ENCODE peak calls at places on chromosomes 16 and 17, in seven cellular contexts. One of them, this sample, is unnamed.

GRCh38 chr17:49967621-49968379 is 1.2 kb upstream of the DLX4 start:
- DNase-seq in GM23248: no peak
- DNase-seq in H9: no peak
- DNase-seq in activated effector memory CD4-positive, alpha-beta T cell treated with Interleukin-2 at 50 U/mL for 16 hours: no peak
- DNase-seq in neural crest cell: no peak
- DNase-seq in RWPE2: no peak
- DNase-seq in GM04503: no peak
- DNase-seq in this sample: no peak

GRCh38 chr17:56475121-56475520 is 118.4 kb upstream of the NOG start:
- DNase-seq in H9: no peak
- DNase-seq in GM04503: no peak
- DNase-seq in neural crest cell: no peak
- DNase-seq in GM23248: no peak
- DNase-seq in activated effector memory CD4-positive, alpha-beta T cell treated with Interleukin-2 at 50 U/mL for 16 hours: no peak
- DNase-seq in RWPE2: no peak
- DNase-seq in this sample: no peak

GRCh38 chr17:50439008-50439407 is 13.0 kb downstream of the ACSF2 start:
- DNase-seq in neural crest cell: no peak
- DNase-seq in H9: no peak
- DNase-seq in GM04503: no peak
- DNase-seq in RWPE2: no peak
- DNase-seq in GM23248: no peak
- DNase-seq in activated effector memory CD4-positive, alpha-beta T cell treated with Interleukin-2 at 50 U/mL for 16 hours: no peak
- DNase-seq in this sample: no peak

GRCh38 chr17:17445296-17445924 is 31.4 kb upstream of the MED9 start:
- DNase-seq in H9: no peak
- DNase-seq in RWPE2: no peak
- DNase-seq in activated effector memory CD4-positive, alpha-beta T cell treated with Interleukin-2 at 50 U/mL for 16 hours: no peak
- DNase-seq in GM04503: no peak
- DNase-seq in GM23248: no peak
- DNase-seq in neural crest cell: no peak
- DNase-seq in this sample: no peak

GRCh38 chr16:82031116-82032084 is 3.7 kb upstream of the HSD17B2 start:
- DNase-seq in GM23248: peak
- DNase-seq in neural crest cell: no peak
- DNase-seq in RWPE2: no peak
- DNase-seq in H9: no peak
- DNase-seq in activated effector memory CD4-positive, alpha-beta T cell treated with Interleukin-2 at 50 U/mL for 16 hours: no peak
- DNase-seq in GM04503: no peak
- DNase-seq in this sample: no peak

GRCh38 chr17:82170412-82170961 is 42.2 kb downstream of the CCDC57 start:
- DNase-seq in GM23248: no peak
- DNase-seq in activated effector memory CD4-positive, alpha-beta T cell treated with Interleukin-2 at 50 U/mL for 16 hours: no peak
- DNase-seq in RWPE2: no peak
- DNase-seq in neural crest cell: no peak
- DNase-seq in H9: no peak
- DNase-seq in GM04503: no peak
- DNase-seq in this sample: no peak

GRCh38 chr16:25707982-25708583 is 16.3 kb downstream of the HS3ST4 start:
- DNase-seq in RWPE2: no peak
- DNase-seq in neural crest cell: no peak
- DNase-seq in GM04503: no peak
- DNase-seq in activated effector memory CD4-positive, alpha-beta T cell treated with Interleukin-2 at 50 U/mL for 16 hours: no peak
- DNase-seq in H9: peak
- DNase-seq in GM23248: peak
- DNase-seq in this sample: no peak

GRCh38 chr17:35046740-35047283 is 16.7 kb downstream of the RFFL start:
- DNase-seq in GM04503: peak
- DNase-seq in RWPE2: no peak
- DNase-seq in neural crest cell: no peak
- DNase-seq in GM23248: peak
- DNase-seq in activated effector memory CD4-positive, alpha-beta T cell treated with Interleukin-2 at 50 U/mL for 16 hours: peak
- DNase-seq in H9: no peak
- DNase-seq in this sample: no peak

GRCh38 chr17:75178453-75178852 is 4.3 kb downstream of the SUMO2 start:
- DNase-seq in neural crest cell: no peak
- DNase-seq in H9: no peak
- DNase-seq in GM23248: no peak
- DNase-seq in activated effector memory CD4-positive, alpha-beta T cell treated with Interleukin-2 at 50 U/mL for 16 hours: no peak
- DNase-seq in RWPE2: no peak
- DNase-seq in GM04503: no peak
- DNase-seq in this sample: peak

GRCh38 chr17:48996696-48997102 is 486 bp upstream of the IGF2BP1 start:
- DNase-seq in GM23248: no peak
- DNase-seq in GM04503: no peak
- DNase-seq in H9: no peak
- DNase-seq in neural crest cell: peak
- DNase-seq in activated effector memory CD4-positive, alpha-beta T cell treated with Interleukin-2 at 50 U/mL for 16 hours: no peak
- DNase-seq in RWPE2: no peak
- DNase-seq in this sample: no peak

GRCh38 chr16:57810197-57811024 is 8.1 kb upstream of the KIFC3 start:
- DNase-seq in GM04503: peak
- DNase-seq in neural crest cell: no peak
- DNase-seq in H9: peak
- DNase-seq in activated effector memory CD4-positive, alpha-beta T cell treated with Interleukin-2 at 50 U/mL for 16 hours: peak
- DNase-seq in GM23248: peak
- DNase-seq in RWPE2: peak
- DNase-seq in this sample: no peak

GRCh38 chr16:27319257-27319965 is 5.6 kb downstream of the IL4R start:
- DNase-seq in RWPE2: no peak
- DNase-seq in activated effector memory CD4-positive, alpha-beta T cell treated with Interleukin-2 at 50 U/mL for 16 hours: no peak
- DNase-seq in GM23248: no peak
- DNase-seq in GM04503: no peak
- DNase-seq in H9: no peak
- DNase-seq in neural crest cell: no peak
- DNase-seq in this sample: peak

GRCh38 chr16:74922150-74923138 is 62.5 kb downstream of the WDR59 start:
- DNase-seq in neural crest cell: no peak
- DNase-seq in H9: no peak
- DNase-seq in RWPE2: no peak
- DNase-seq in GM04503: no peak
- DNase-seq in activated effector memory CD4-positive, alpha-beta T cell treated with Interleukin-2 at 50 U/mL for 16 hours: no peak
- DNase-seq in GM23248: no peak
- DNase-seq in this sample: no peak

GRCh38 chr17:71392715-71393567 is 727.9 kb upstream of the SOX9 start:
- DNase-seq in GM23248: peak
- DNase-seq in activated effector memory CD4-positive, alpha-beta T cell treated with Interleukin-2 at 50 U/mL for 16 hours: no peak
- DNase-seq in H9: no peak
- DNase-seq in neural crest cell: no peak
- DNase-seq in RWPE2: no peak
- DNase-seq in GM04503: no peak
- DNase-seq in this sample: no peak

GRCh38 chr16:14172200-14172805 is 101.2 kb downstream of the MRTFB start:
- DNase-seq in RWPE2: no peak
- DNase-seq in neural crest cell: no peak
- DNase-seq in H9: no peak
- DNase-seq in activated effector memory CD4-positive, alpha-beta T cell treated with Interleukin-2 at 50 U/mL for 16 hours: no peak
- DNase-seq in GM04503: peak
- DNase-seq in GM23248: peak
- DNase-seq in this sample: no peak

GRCh38 chr17:17021194-17021863 is 20.9 kb upstream of the MPRIP start:
- DNase-seq in neural crest cell: no peak
- DNase-seq in activated effector memory CD4-positive, alpha-beta T cell treated with Interleukin-2 at 50 U/mL for 16 hours: no peak
- DNase-seq in GM23248: peak
- DNase-seq in RWPE2: no peak
- DNase-seq in H9: peak
- DNase-seq in GM04503: no peak
- DNase-seq in this sample: peak

GRCh38 chr16:49557070-49557446 is 183.5 kb downstream of the C16orf78 start:
- DNase-seq in GM23248: no peak
- DNase-seq in H9: peak
- DNase-seq in GM04503: no peak
- DNase-seq in RWPE2: no peak
- DNase-seq in neural crest cell: peak
- DNase-seq in activated effector memory CD4-positive, alpha-beta T cell treated with Interleukin-2 at 50 U/mL for 16 hours: no peak
- DNase-seq in this sample: no peak

GRCh38 chr17:2982854-2983636 is 80.4 kb downstream of the OR1D5 start:
- DNase-seq in H9: peak
- DNase-seq in RWPE2: no peak
- DNase-seq in neural crest cell: no peak
- DNase-seq in GM04503: peak
- DNase-seq in GM23248: peak
- DNase-seq in activated effector memory CD4-positive, alpha-beta T cell treated with Interleukin-2 at 50 U/mL for 16 hours: no peak
- DNase-seq in this sample: peak

GRCh38 chr17:73698966-73699365 is 54.7 kb upstream of the SDK2 start:
- DNase-seq in neural crest cell: no peak
- DNase-seq in activated effector memory CD4-positive, alpha-beta T cell treated with Interleukin-2 at 50 U/mL for 16 hours: no peak
- DNase-seq in RWPE2: no peak
- DNase-seq in H9: peak
- DNase-seq in GM04503: no peak
- DNase-seq in GM23248: no peak
- DNase-seq in this sample: no peak

GRCh38 chr17:35254107-35254802 is 11.4 kb downstream of the SLFN5 start:
- DNase-seq in GM04503: peak
- DNase-seq in H9: no peak
- DNase-seq in RWPE2: no peak
- DNase-seq in GM23248: peak
- DNase-seq in activated effector memory CD4-positive, alpha-beta T cell treated with Interleukin-2 at 50 U/mL for 16 hours: no peak
- DNase-seq in neural crest cell: no peak
- DNase-seq in this sample: no peak

GRCh38 chr17:42706732-42707131 is 24.4 kb downstream of the CNTNAP1 start:
- DNase-seq in neural crest cell: no peak
- DNase-seq in GM23248: no peak
- DNase-seq in H9: no peak
- DNase-seq in activated effector memory CD4-positive, alpha-beta T cell treated with Interleukin-2 at 50 U/mL for 16 hours: peak
- DNase-seq in GM04503: no peak
- DNase-seq in RWPE2: no peak
- DNase-seq in this sample: no peak

GRCh38 chr16:67017810-67018488 is 11.0 kb upstream of the CBFB start:
- DNase-seq in neural crest cell: peak
- DNase-seq in GM04503: peak
- DNase-seq in RWPE2: peak
- DNase-seq in H9: peak
- DNase-seq in GM23248: peak
- DNase-seq in activated effector memory CD4-positive, alpha-beta T cell treated with Interleukin-2 at 50 U/mL for 16 hours: peak
- DNase-seq in this sample: peak

GRCh38 chr17:50337956-50338355 is 8.0 kb upstream of the XYLT2 start:
- DNase-seq in RWPE2: peak
- DNase-seq in GM23248: no peak
- DNase-seq in neural crest cell: no peak
- DNase-seq in GM04503: no peak
- DNase-seq in H9: peak
- DNase-seq in activated effector memory CD4-positive, alpha-beta T cell treated with Interleukin-2 at 50 U/mL for 16 hours: no peak
- DNase-seq in this sample: no peak

GRCh38 chr17:57045868-57046671 is 39.0 kb upstream of the AKAP1 start:
- DNase-seq in GM23248: peak
- DNase-seq in GM04503: no peak
- DNase-seq in H9: peak
- DNase-seq in neural crest cell: no peak
- DNase-seq in RWPE2: peak
- DNase-seq in activated effector memory CD4-positive, alpha-beta T cell treated with Interleukin-2 at 50 U/mL for 16 hours: peak
- DNase-seq in this sample: peak

GRCh38 chr16:67806428-67807147 is at the start of the genes RANBP10 and TSNAXIP1:
- DNase-seq in activated effector memory CD4-positive, alpha-beta T cell treated with Interleukin-2 at 50 U/mL for 16 hours: peak
- DNase-seq in RWPE2: peak
- DNase-seq in neural crest cell: peak
- DNase-seq in GM04503: peak
- DNase-seq in H9: peak
- DNase-seq in GM23248: peak
- DNase-seq in this sample: peak

GRCh38 chr17:50055426-50056216 is at the start of gene ITGA3:
- DNase-seq in activated effector memory CD4-positive, alpha-beta T cell treated with Interleukin-2 at 50 U/mL for 16 hours: peak
- DNase-seq in H9: peak
- DNase-seq in GM23248: peak
- DNase-seq in RWPE2: peak
- DNase-seq in neural crest cell: peak
- DNase-seq in GM04503: no peak
- DNase-seq in this sample: peak

GRCh38 chr17:72369366-72369765 is 248.5 kb downstream of the SOX9 start:
- DNase-seq in RWPE2: no peak
- DNase-seq in GM04503: no peak
- DNase-seq in activated effector memory CD4-positive, alpha-beta T cell treated with Interleukin-2 at 50 U/mL for 16 hours: no peak
- DNase-seq in GM23248: no peak
- DNase-seq in neural crest cell: no peak
- DNase-seq in H9: no peak
- DNase-seq in this sample: no peak

GRCh38 chr17:16027708-16028584 is 28.3 kb downstream of the TTC19 start:
- DNase-seq in H9: no peak
- DNase-seq in RWPE2: peak
- DNase-seq in GM04503: peak
- DNase-seq in GM23248: peak
- DNase-seq in neural crest cell: no peak
- DNase-seq in activated effector memory CD4-positive, alpha-beta T cell treated with Interleukin-2 at 50 U/mL for 16 hours: no peak
- DNase-seq in this sample: no peak

GRCh38 chr17:74986206-74986576 is 1.2 kb upstream of the CDR2L start:
- DNase-seq in neural crest cell: no peak
- DNase-seq in GM04503: no peak
- DNase-seq in H9: no peak
- DNase-seq in activated effector memory CD4-positive, alpha-beta T cell treated with Interleukin-2 at 50 U/mL for 16 hours: no peak
- DNase-seq in GM23248: no peak
- DNase-seq in RWPE2: no peak
- DNase-seq in this sample: no peak